ENCODE peak calls at places on chromosomes 1 and 21, in seven cellular contexts. R, K, E, D, Z, I and C are unnamed samples.

GRCh38 chr1:158037008-158037875 is 43.8 kb downstream of the KIRREL1 start:
- DNase-seq in R (no peak), K (no peak), E (no peak), D (no peak), Z (no peak), I (no peak), C (no peak)

GRCh38 chr1:226166341-226166740 is 20.2 kb downstream of the ACBD3 start:
- DNase-seq in R (no peak), K (no peak), E (no peak), D (no peak), Z (no peak), I (no peak), C (no peak)

GRCh38 chr21:17539743-17540341 is 27.0 kb downstream of the CXADR start:
- DNase-seq in R (no peak), K (no peak), E (no peak), D (no peak), Z (no peak), I (no peak), C (no peak)

GRCh38 chr1:178541396-178541795 is 28.5 kb downstream of the TEX35 start:
- DNase-seq in R (no peak), K (no peak), E (no peak), D (no peak), Z (peak; percentile 69), I (no peak), C (no peak)

GRCh38 chr1:20721117-20722061 is 3.6 kb upstream of the KIF17 start:
- DNase-seq in R (no peak), K (peak; percentile 42), E (peak; percentile 13), D (no peak), Z (peak; percentile 29), I (peak; percentile 40), C (no peak)

GRCh38 chr1:21906173-21907078 is 30.7 kb downstream of the HSPG2 start:
- DNase-seq in R (no peak), K (no peak), E (peak; percentile 88), D (peak; percentile 82), Z (peak; percentile 67), I (no peak), C (peak; percentile 90)

GRCh38 chr1:64243757-64244080 is 40.3 kb downstream of the UBE2U start:
- DNase-seq in R (no peak), K (no peak), E (no peak), D (no peak), Z (no peak), I (no peak), C (no peak)

GRCh38 chr1:43912607-43913006 is 21.0 kb upstream of the ARTN start:
- DNase-seq in R (no peak), K (no peak), E (peak; percentile 49), D (no peak), Z (no peak), I (no peak), C (no peak)

GRCh38 chr1:112955678-112956502 is at the start of gene SLC16A1:
- DNase-seq in R (peak; percentile 79), K (peak; percentile 96), E (peak; percentile 93), D (peak; percentile 88), Z (peak; percentile 96), I (peak; percentile 92), C (peak; percentile 95)

GRCh38 chr1:45230537-45230936 is 24.1 kb upstream of the ZSWIM5 start:
- DNase-seq in R (peak; percentile 27), K (no peak), E (no peak), D (no peak), Z (no peak), I (no peak), C (peak; percentile 26)

GRCh38 chr1:226108935-226109828 is 46.7 kb downstream of the H3-3A start:
- DNase-seq in R (peak; percentile 32), K (peak; percentile 54), E (peak; percentile 47), D (peak; percentile 19), Z (no peak), I (no peak), C (no peak)

GRCh38 chr1:205491794-205492193 is 12.7 kb upstream of the CDK18 start:
- DNase-seq in R (no peak), K (no peak), E (no peak), D (no peak), Z (no peak), I (no peak), C (no peak)

GRCh38 chr21:46393941-46394818 is 64.5 kb upstream of the DIP2A start:
- DNase-seq in R (peak; percentile 24), K (peak; percentile 79), E (no peak), D (no peak), Z (no peak), I (no peak), C (no peak)

GRCh38 chr1:6917067-6917466 is 131.8 kb downstream of the CAMTA1 start:
- DNase-seq in R (no peak), K (no peak), E (no peak), D (no peak), Z (no peak), I (no peak), C (no peak)

GRCh38 chr1:116871772-116872146 is 38.0 kb upstream of the PTGFRN start:
- DNase-seq in R (no peak), K (no peak), E (no peak), D (no peak), Z (no peak), I (no peak), C (no peak)

GRCh38 chr1:66607458-66607857 is 73.5 kb downstream of the SGIP1 start:
- DNase-seq in R (no peak), K (no peak), E (no peak), D (no peak), Z (no peak), I (no peak), C (no peak)

GRCh38 chr1:32044246-32044645 is 28.5 kb upstream of the TMEM39B start:
- DNase-seq in R (no peak), K (no peak), E (no peak), D (no peak), Z (no peak), I (no peak), C (no peak)

GRCh38 chr1:230232352-230232751 is 165.3 kb downstream of the GALNT2 start:
- DNase-seq in R (no peak), K (no peak), E (no peak), D (no peak), Z (no peak), I (no peak), C (no peak)

GRCh38 chr1:178725603-178726517 is 816 bp downstream of the RALGPS2 start:
- DNase-seq in R (peak; percentile 86), K (peak; percentile 94), E (peak; percentile 44), D (peak; percentile 50), Z (peak; percentile 91), I (peak; percentile 79), C (peak; percentile 86)

GRCh38 chr1:5688479-5689077 is 303.6 kb downstream of the NPHP4 start:
- DNase-seq in R (no peak), K (no peak), E (no peak), D (no peak), Z (no peak), I (peak; percentile 73), C (no peak)

GRCh38 chr1:5685446-5686040 is 306.7 kb downstream of the NPHP4 start:
- DNase-seq in R (no peak), K (no peak), E (no peak), D (no peak), Z (no peak), I (no peak), C (no peak)

GRCh38 chr1:5686195-5686594 is 306.0 kb downstream of the NPHP4 start:
- DNase-seq in R (no peak), K (no peak), E (no peak), D (no peak), Z (no peak), I (no peak), C (no peak)

GRCh38 chr1:5684791-5685190 is 307.4 kb downstream of the NPHP4 start:
- DNase-seq in R (no peak), K (no peak), E (no peak), D (no peak), Z (no peak), I (no peak), C (no peak)

DNA sequence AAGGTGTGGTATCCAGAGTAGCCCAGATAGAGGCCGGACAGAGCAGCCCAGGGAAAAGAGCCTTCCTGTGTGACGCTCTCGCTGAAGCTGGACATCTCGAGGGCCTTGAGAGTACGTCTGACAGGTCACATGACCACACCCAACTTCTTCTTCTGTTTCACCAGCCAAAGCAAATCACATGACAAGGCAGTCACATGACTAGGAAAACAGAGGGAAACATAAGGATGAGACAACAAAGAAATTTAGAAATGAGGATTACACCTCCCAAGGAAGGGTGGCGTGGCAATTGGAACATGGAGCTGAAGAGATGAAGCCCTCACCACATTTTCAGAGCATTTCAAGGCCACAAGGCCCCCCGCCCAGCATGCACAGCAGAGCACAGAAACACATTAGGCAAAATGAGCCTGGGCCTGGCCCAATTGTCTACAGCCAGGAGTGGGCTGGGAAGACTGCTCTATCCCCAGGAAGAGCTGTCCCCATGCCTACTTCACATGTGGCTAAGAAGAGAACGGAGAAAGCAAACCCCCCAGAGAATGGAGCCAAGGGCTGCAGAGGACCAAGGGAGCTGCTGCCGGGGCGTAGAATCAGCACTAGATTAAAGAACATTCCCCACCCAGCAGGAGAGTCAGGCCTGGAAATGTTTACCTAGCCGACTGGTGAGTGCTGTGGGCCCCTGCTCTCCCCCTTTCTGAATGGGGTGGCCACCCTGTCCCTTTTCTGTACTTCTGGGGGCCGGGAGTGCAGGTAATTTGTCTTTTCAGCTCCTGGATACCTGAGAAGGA is 305.1 kb downstream of the NPHP4 start:
- DNase-seq in R (no peak), K (no peak), E (no peak), D (no peak), Z (no peak), I (no peak), C (no peak)
- TF ChIP-seq POLR2A in R (no peak), K (no peak), E (no peak), D (no peak), Z (no peak), I (no peak), C (no peak)

GRCh38 chr1:229192031-229192430 is 78.9 kb upstream of the RAB4A start:
- DNase-seq in R (no peak), K (no peak), E (no peak), D (no peak), Z (no peak), I (no peak), C (no peak)
- TF ChIP-seq POLR2A in R (no peak), K (no peak), E (no peak), D (no peak), Z (no peak), I (no peak), C (no peak)

DNA sequence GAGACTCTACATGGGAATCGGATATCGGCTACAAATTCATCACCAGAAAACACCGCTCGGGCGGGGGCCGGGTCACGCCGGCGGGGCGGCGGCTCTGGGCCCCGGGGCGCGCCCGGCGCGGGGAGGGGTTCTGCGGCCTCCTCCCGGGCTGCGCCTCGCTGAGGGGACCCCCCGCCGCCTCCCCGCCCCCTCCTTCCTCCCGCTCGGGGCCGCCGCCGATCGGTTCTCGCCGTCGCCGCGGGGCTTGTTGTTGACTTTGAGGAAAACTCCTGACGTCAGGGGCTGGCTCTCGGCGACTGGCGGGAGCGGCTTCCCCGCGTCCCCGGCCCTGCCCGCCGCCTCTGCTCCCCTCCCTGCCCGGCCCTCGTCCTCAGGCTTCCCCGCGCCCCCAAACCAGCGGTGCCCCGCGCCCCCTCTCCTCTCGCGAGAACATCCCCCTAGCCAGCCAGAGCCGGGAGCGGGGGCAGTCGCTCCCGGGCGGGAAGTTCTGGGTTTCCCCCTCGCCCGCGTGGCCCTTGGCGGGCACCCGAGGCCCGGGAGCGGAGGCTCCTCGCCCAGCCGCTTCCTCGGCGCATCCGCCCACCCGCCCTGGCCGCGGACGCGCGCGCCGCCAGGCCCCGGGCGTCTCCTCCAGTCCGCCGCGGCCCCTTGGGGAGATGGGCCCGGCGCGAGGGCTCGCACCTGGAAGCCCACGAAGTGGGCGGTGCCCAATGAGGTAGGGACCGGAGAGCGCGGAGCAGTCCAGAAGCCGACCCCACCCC is 505 bp upstream of the AKT3 start:
- DNase-seq in R (peak; percentile 73), K (peak; percentile 73), E (peak; percentile 82), D (peak; percentile 76), Z (no peak), I (peak; percentile 75), C (peak; percentile 81)
- TF ChIP-seq POLR2A in R (peak; percentile 51), K (no peak), E (peak; percentile 46), D (no peak), Z (no peak), I (no peak), C (no peak)

GRCh38 chr1:201649776-201650607 is 111.1 kb downstream of the NAV1 start:
- DNase-seq in R (peak; percentile 81), K (peak; percentile 61), E (peak; percentile 88), D (peak; percentile 77), Z (no peak), I (peak; percentile 93), C (peak; percentile 16)
- TF ChIP-seq POLR2A in R (peak; percentile 75), K (no peak), E (peak; percentile 63), D (no peak), Z (no peak), I (no peak), C (no peak)